ENCODE peak calls at places on chromosomes 1 and 21, in nine cellular contexts. F, S, K, J, I, N, Q, H and W are unnamed samples.

GRCh38 chr1:26161408-26162219 is 2.7 kb downstream of the FAM110D start:
- DNase-seq in I (peak), N (peak), S (peak), Q (no peak), H (no peak), J (peak), F (no peak), K (peak), W (peak)

GRCh38 chr21:32538147-32538792 is 47.1 kb downstream of the TCP10L start:
- DNase-seq in I (no peak), K (no peak), N (no peak), F (no peak), Q (no peak), S (no peak), H (peak), J (no peak), W (no peak)

GRCh38 chr1:25369241-25369640 is 31.1 kb downstream of the TMEM50A start:
- DNase-seq in F (no peak), S (no peak), Q (no peak), K (no peak), I (peak), N (no peak), H (no peak), J (no peak), W (no peak)

GRCh38 chr1:47661065-47661464 is 223.2 kb downstream of the FOXD2 start:
- DNase-seq in J (no peak), H (no peak), S (no peak), K (no peak), N (no peak), I (no peak), Q (no peak), F (no peak), W (no peak)

GRCh38 chr1:78426398-78426797 is 64.4 kb upstream of the PTGFR start:
- DNase-seq in I (no peak), K (peak), S (peak), H (no peak), F (no peak), J (no peak), N (no peak), Q (no peak), W (no peak)

GRCh38 chr1:245671966-245672767 is 517.4 kb downstream of the KIF26B start:
- DNase-seq in K (no peak), H (no peak), I (no peak), S (no peak), F (no peak), J (no peak), N (no peak), Q (no peak), W (no peak)

GRCh38 chr21:46008893-46009635 is 27.5 kb downstream of the COL6A1 start:
- DNase-seq in Q (no peak), K (no peak), J (no peak), N (no peak), H (no peak), S (no peak), I (no peak), F (no peak), W (no peak)

GRCh38 chr1:27542463-27543273 is 52.7 kb upstream of the WASF2 start:
- DNase-seq in I (peak), N (peak), S (peak), Q (no peak), K (peak), F (no peak), H (no peak), J (peak), W (peak)

GRCh38 chr21:38355992-38356781 is 99.4 kb downstream of the KCNJ15 start:
- DNase-seq in I (peak), S (peak), H (peak), N (peak), K (peak), F (no peak), Q (peak), J (peak), W (peak)

GRCh38 chr1:90122679-90123340 is 127.9 kb downstream of the ZNF326 start:
- DNase-seq in J (no peak), N (no peak), H (no peak), Q (no peak), I (no peak), K (no peak), F (no peak), S (no peak), W (no peak)

GRCh38 chr1:54439550-54440223 is 33.5 kb upstream of the SSBP3 start:
- DNase-seq in S (no peak), N (no peak), J (no peak), Q (no peak), I (no peak), F (no peak), H (no peak), K (no peak), W (no peak)

GRCh38 chr1:4587721-4588120 is 66.7 kb upstream of the AJAP1 start:
- DNase-seq in H (no peak), N (no peak), Q (no peak), J (no peak), F (no peak), I (no peak), S (no peak), K (no peak), W (no peak)